ENCODE peak calls at places on chromosomes 5 and 9, in four cellular contexts. S is activated T-helper 1 cell treated with anti-CD3 and anti-CD28 coated beads, Interleukin-2, amount 50 U/mL, for 16 hours; R is right lobe of liver; E is endothelial cell. C is an unnamed sample.

GRCh38 chr5:110106750-110107149 is 417.0 kb downstream of the MAN2A1 start:
- DNase-seq in S (no peak), R (no peak), E (no peak), C (no peak)

GRCh38 chr5:80149161-80149609 is 106.7 kb downstream of the SERINC5 start:
- DNase-seq in S (no peak), E (no peak), R (no peak), C (no peak)

GRCh38 chr5:50965621-50966362 is 299.4 kb downstream of the PARP8 start:
- DNase-seq in S (no peak), R (no peak), E (peak), C (no peak)

GRCh38 chr9:134691695-134692572 is 50.3 kb downstream of the COL5A1 start:
- DNase-seq in R (no peak), S (no peak), E (no peak), C (no peak)

GRCh38 chr9:116774421-116774820 is 87.3 kb downstream of the TRIM32 start:
- DNase-seq in S (no peak), E (no peak), R (no peak), C (no peak)

GRCh38 chr9:99814359-99814758 is 7.3 kb upstream of the NR4A3 start:
- DNase-seq in R (no peak), E (no peak), S (no peak), C (no peak)

GRCh38 chr5:37121027-37121426 is 128.1 kb downstream of the CPLANE1 start:
- DNase-seq in R (no peak), S (no peak), E (no peak), C (no peak)

GRCh38 chr9:86614871-86615849 is 260.9 kb upstream of the TUT7 start:
- DNase-seq in E (peak), R (no peak), S (no peak), C (no peak)

GRCh38 chr9:14744768-14745167 is 22.2 kb upstream of the CER1 start:
- DNase-seq in S (no peak), R (no peak), E (no peak), C (no peak)

GRCh38 chr9:98080346-98080745 is 23.8 kb downstream of the NANS start:
- DNase-seq in E (no peak), S (no peak), R (no peak), C (no peak)

GRCh38 chr9:73152445-73152844 is 780 bp downstream of the ANXA1 start:
- DNase-seq in R (no peak), S (no peak), E (no peak), C (no peak)

GRCh38 chr9:131095666-131096489 is 453 bp upstream of the AIF1L start:
- DNase-seq in R (no peak), S (no peak), E (peak), C (peak)

GRCh38 chr9:14343948-14344547 is 30.1 kb upstream of the NFIB start:
- DNase-seq in S (no peak), R (no peak), E (peak), C (no peak)

GRCh38 chr9:137276757-137277328 is 683 bp upstream of the TOR4A start:
- DNase-seq in R (peak), S (no peak), E (peak), C (no peak)

GRCh38 chr5:14353661-14354474 is 210.7 kb downstream of the TRIO start:
- DNase-seq in S (no peak), E (no peak), R (no peak), C (no peak)

GRCh38 chr9:130920762-130921482 is 18.1 kb downstream of the FIBCD1 start:
- DNase-seq in R (no peak), E (no peak), S (no peak), C (no peak)

GRCh38 chr9:137412431-137412830 is 10.5 kb downstream of the EXD3 start:
- DNase-seq in S (no peak), R (no peak), E (no peak), C (no peak)

GRCh38 chr9:68493953-68494541 is 46.6 kb downstream of the TMEM252 start:
- DNase-seq in S (no peak), R (no peak), E (no peak), C (no peak)

GRCh38 chr5:137954131-137954879 is 65.0 kb downstream of the PKD2L2 start:
- DNase-seq in E (no peak), R (no peak), S (no peak), C (no peak)

GRCh38 chr5:79956173-79956670 is 34.8 kb downstream of the MTX3 start:
- DNase-seq in S (no peak), E (no peak), R (no peak), C (no peak)

GRCh38 chr5:143376911-143377838 is 26.3 kb downstream of the NR3C1 start:
- DNase-seq in R (no peak), S (no peak), E (no peak), C (no peak)

GRCh38 chr9:127915325-127915752 is 1.5 kb downstream of the ST6GALNAC4 start:
- DNase-seq in R (no peak), S (no peak), E (no peak), C (no peak)

GRCh38 chr5:2423634-2424033 is 327.8 kb downstream of the IRX2 start:
- DNase-seq in R (no peak), E (no peak), S (no peak), C (no peak)

GRCh38 chr5:166907314-166907713 is 1384.1 kb upstream of the WWC1 start:
- DNase-seq in S (no peak), R (no peak), E (no peak), C (no peak)

GRCh38 chr9:121860213-121860612 is 208.8 kb downstream of the DAB2IP start:
- DNase-seq in E (no peak), R (no peak), S (no peak), C (no peak)

GRCh38 chr5:34627794-34628193 is 28.3 kb upstream of the RAI14 start:
- DNase-seq in R (no peak), E (no peak), S (no peak), C (no peak)

GRCh38 chr5:27316283-27316675 is 277.9 kb upstream of the CDH9 start:
- DNase-seq in E (no peak), S (no peak), R (no peak), C (no peak)

GRCh38 chr9:69204869-69205268 is 30.8 kb downstream of the TJP2 start:
- DNase-seq in S (no peak), E (no peak), R (no peak), C (no peak)

GRCh38 chr5:66818935-66819328 is 222.7 kb downstream of the MAST4 start:
- DNase-seq in E (no peak), R (no peak), S (no peak), C (no peak)

GRCh38 chr5:152619756-152620155 is 214.7 kb upstream of the NMUR2 start:
- DNase-seq in E (no peak), S (no peak), R (no peak), C (no peak)

GRCh38 chr5:170642776-170643436 is 139.1 kb downstream of the KCNIP1 start:
- DNase-seq in E (no peak), S (no peak), R (no peak), C (no peak)

GRCh38 chr9:19464764-19465570 is 56.2 kb downstream of the ACER2 start:
- DNase-seq in S (peak), E (peak), R (peak), C (peak)

GRCh38 chr9:130833324-130833990 is 1.6 kb upstream of the ABL1 start:
- DNase-seq in R (no peak), E (no peak), S (no peak), C (no peak)

GRCh38 chr5:142145106-142145900 is 36.7 kb downstream of the NDFIP1 start:
- DNase-seq in R (peak), E (peak), S (peak), C (peak)

GRCh38 chr5:140024928-140025327 is 18.2 kb downstream of the NRG2 start:
- DNase-seq in E (no peak), S (no peak), R (no peak), C (no peak)

GRCh38 chr9:6930827-6931226 is 173.1 kb downstream of the KDM4C start:
- DNase-seq in S (no peak), E (no peak), R (no peak), C (no peak)

C was measured in activated T-helper 2 cell treated with anti-CD3 and anti-CD28 coated beads, Interferon-gamma antibody, Interleukin-2, Interleukin-4, amounts not matched to agents 10 μg/mL and 5 μg/mL and 100 μg/mL, durations not matched to agents 14 hours and 24 hours and 36 hours.